ENCODE peak calls at places on chromosomes 4 and X, in six cellular contexts. K is mammary epithelial cell, L is foreskin fibroblast, B is spleen, P is GM13977, D is PC-9. J is an unnamed sample.

GRCh38 chr4:173293663-173294062 is 40.5 kb downstream of the HMGB2 start:
- DNase-seq in K (peak), L (no peak), B (no peak), P (no peak), D (no peak), J (no peak)

GRCh38 chrX:109347618-109348017 is 134.3 kb downstream of the GUCY2F start:
- DNase-seq in K (peak), L (peak), B (no peak), P (no peak), D (no peak), J (no peak)

GRCh38 chrX:23855569-23855968 is 52.2 kb downstream of the APOO start:
- DNase-seq in K (no peak), L (peak), B (no peak), P (no peak), D (no peak), J (no peak)

GRCh38 chrX:39907964-39908616 is 189.7 kb downstream of the BCOR start:
- DNase-seq in K (peak), L (peak), B (no peak), P (peak), D (no peak), J (no peak)

GRCh38 chr4:121375262-121375661 is 5.6 kb downstream of the QRFPR start:
- DNase-seq in K (peak), L (peak), B (no peak), P (no peak), D (no peak), J (no peak)

GRCh38 chr4:171118091-171118490 is 695.1 kb upstream of the GALNTL6 start:
- DNase-seq in K (no peak), L (no peak), B (no peak), P (no peak), D (no peak), J (no peak)

GRCh38 chr4:15779336-15779735 is 1.2 kb downstream of the CD38 start:
- DNase-seq in K (peak), L (peak), B (no peak), P (no peak), D (peak), J (no peak)

GRCh38 chr4:6961496-6962210 is 52.0 kb downstream of the TBC1D14 start:
- DNase-seq in K (no peak), L (no peak), B (no peak), P (no peak), D (no peak), J (no peak)

GRCh38 chrX:107450823-107451509 is 1.5 kb downstream of the FRMPD3 start:
- DNase-seq in K (no peak), L (no peak), B (no peak), P (no peak), D (no peak), J (no peak)

GRCh38 chr4:113173865-113174264 is 124.4 kb downstream of the ANK2 start:
- DNase-seq in K (no peak), L (no peak), B (no peak), P (peak), D (no peak), J (peak)

GRCh38 chr4:61442936-61443335 is 242.8 kb downstream of the ADGRL3 start:
- DNase-seq in K (no peak), L (peak), B (no peak), P (no peak), D (no peak), J (no peak)

GRCh38 chrX:132353430-132353829 is 134.2 kb upstream of the RAP2C start:
- DNase-seq in K (no peak), L (no peak), B (no peak), P (no peak), D (no peak), J (no peak)

GRCh38 chrX:132488819-132489255 is at the start of gene MBNL3:
- DNase-seq in K (peak), L (peak), B (peak), P (peak), D (no peak), J (peak)

GRCh38 chr4:156992943-156993342 is 21.3 kb upstream of the PDGFC start:
- DNase-seq in K (peak), L (no peak), B (no peak), P (no peak), D (no peak), J (no peak)

GRCh38 chrX:102154218-102154860 is 1.4 kb downstream of the BEX5 start:
- DNase-seq in K (no peak), L (no peak), B (no peak), P (no peak), D (no peak), J (no peak)

GRCh38 chr4:39046243-39046642 is 14.0 kb upstream of the TMEM156 start:
- DNase-seq in K (peak), L (peak), B (peak), P (no peak), D (peak), J (no peak)

DNA sequence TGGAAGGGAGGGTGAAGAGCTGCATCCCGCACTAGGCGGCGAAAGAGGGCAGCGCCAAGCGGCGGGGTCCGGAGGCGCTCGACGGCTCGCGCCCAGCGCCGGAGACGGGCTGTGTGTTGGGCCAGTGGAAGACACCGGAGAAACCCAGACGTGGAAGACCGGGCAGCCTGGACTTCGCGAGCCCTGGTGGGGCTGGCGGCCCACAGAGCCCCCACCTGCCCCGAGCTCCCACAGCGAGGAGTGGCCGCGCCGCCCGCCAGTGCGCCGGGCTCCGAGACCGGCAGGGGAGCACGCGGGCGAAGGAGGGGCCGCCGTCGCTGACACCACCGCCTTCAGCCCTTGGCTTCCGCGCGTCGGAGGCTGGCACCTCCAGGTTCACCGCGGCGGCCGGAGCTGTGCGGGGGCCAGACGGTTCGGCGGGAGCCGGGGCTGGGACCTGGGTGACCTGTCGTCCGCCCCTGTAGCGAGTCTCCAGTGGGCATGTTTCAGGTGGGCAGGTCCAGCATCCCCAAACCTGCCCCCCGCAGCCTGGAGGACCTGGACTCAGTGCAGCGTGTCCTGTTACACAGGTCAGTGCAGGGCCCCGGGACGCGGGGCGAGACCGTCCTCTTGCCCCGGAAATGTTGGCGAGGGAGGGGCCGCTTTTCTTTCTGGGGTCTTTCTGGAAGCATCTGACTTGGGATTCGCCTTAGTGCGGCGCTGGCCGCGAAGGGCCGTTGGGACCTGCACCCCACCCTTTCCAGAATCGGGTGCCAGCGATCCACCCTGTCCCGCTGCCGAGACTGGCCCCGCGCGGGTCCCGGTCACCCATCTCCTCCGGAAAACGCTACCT is 9.6 kb upstream of the INTU start:
- DNase-seq in K (peak), L (peak), B (peak), P (no peak), D (peak), J (peak)
- TF ChIP-seq CTCF in K (peak), L (peak), B (no peak), P (no peak), D (peak), J (no peak)

GRCh38 chr4:89590102-89590501 is 246.9 kb downstream of the SNCA start:
- DNase-seq in K (no peak), L (no peak), B (no peak), P (no peak), D (no peak), J (no peak)

GRCh38 chr4:89586318-89586717 is 250.6 kb downstream of the SNCA start:
- DNase-seq in K (no peak), L (peak), B (no peak), P (no peak), D (no peak), J (no peak)

GRCh38 chr4:89587364-89587763 is 249.6 kb downstream of the SNCA start:
- DNase-seq in K (no peak), L (no peak), B (no peak), P (no peak), D (no peak), J (no peak)

GRCh38 chr4:89588366-89588765 is 248.6 kb downstream of the SNCA start:
- DNase-seq in K (no peak), L (no peak), B (no peak), P (no peak), D (no peak), J (no peak)

GRCh38 chr4:89586864-89587263 is 250.1 kb downstream of the SNCA start:
- DNase-seq in K (no peak), L (peak), B (no peak), P (no peak), D (no peak), J (no peak)
- TF ChIP-seq CTCF in K (peak), L (peak), B (no peak), P (peak), D (no peak), J (no peak)

GRCh38 chr4:164579270-164579942 is 174.5 kb upstream of the SMIM31 start:
- DNase-seq in K (no peak), L (no peak), B (peak), P (no peak), D (no peak), J (no peak)
- TF ChIP-seq CTCF in K (no peak), L (no peak), B (no peak), P (no peak), D (no peak), J (no peak)

GRCh38 chr4:182320580-182320979 is 77.4 kb downstream of the TENM3 start:
- DNase-seq in K (no peak), L (no peak), B (no peak), P (no peak), D (no peak), J (no peak)
- TF ChIP-seq CTCF in K (no peak), L (no peak), B (no peak), P (no peak), D (no peak), J (no peak)